ENCODE peak calls at places on chromosomes 11 and 22, in five cellular contexts. Y is tibial artery, T is neural crest cell, L is omental fat pad, Q is psoas muscle. P is an unnamed sample.

GRCh38 chr11:804599-804964 is 449 bp downstream of the PIDD1 start:
- DNase-seq in Y (no peak), T (no peak), L (no peak), Q (no peak), P (no peak)

GRCh38 chr11:34468209-34468841 is 29.6 kb downstream of the CAT start:
- DNase-seq in Y (no peak), T (no peak), L (no peak), Q (no peak), P (no peak)

GRCh38 chr11:45500457-45500856 is 165.0 kb downstream of the CHST1 start:
- DNase-seq in Y (no peak), T (peak), L (no peak), Q (no peak), P (no peak)

GRCh38 chr11:117282956-117283355 is 8.2 kb upstream of the BACE1-AS start:
- DNase-seq in Y (no peak), T (no peak), L (no peak), Q (no peak), P (no peak)

GRCh38 chr11:78147807-78148206 is 8.4 kb upstream of the ALG8 start:
- DNase-seq in Y (no peak), T (no peak), L (no peak), Q (no peak), P (no peak)

GRCh38 chr11:101436511-101437142 is 147.2 kb downstream of the TRPC6 start:
- DNase-seq in Y (no peak), T (peak), L (no peak), Q (no peak), P (no peak)

GRCh38 chr11:117814766-117815261 is 9.7 kb downstream of the FXYD2 start:
- DNase-seq in Y (no peak), T (no peak), L (no peak), Q (peak), P (peak)

GRCh38 chr22:50260801-50261614 is 475 bp downstream of the MAPK12 start:
- DNase-seq in Y (no peak), T (no peak), L (no peak), Q (no peak), P (no peak)

GRCh38 chr11:3088806-3089205 is 31.6 kb upstream of the CARS1 start:
- DNase-seq in Y (no peak), T (no peak), L (no peak), Q (no peak), P (no peak)

GRCh38 chr11:68946416-68947090 is 34.2 kb downstream of the MRGPRD start:
- DNase-seq in Y (no peak), T (no peak), L (no peak), Q (no peak), P (no peak)

GRCh38 chr22:19688301-19689290 is 25.7 kb upstream of the SEPTIN5 start:
- DNase-seq in Y (no peak), T (no peak), L (no peak), Q (no peak), P (no peak)

GRCh38 chr11:26946209-26946828 is 47.6 kb upstream of the FIBIN start:
- DNase-seq in Y (no peak), T (no peak), L (no peak), Q (no peak), P (no peak)

GRCh38 chr11:69540118-69541000 is 58.9 kb downstream of the LINC01488 start:
- DNase-seq in Y (peak), T (no peak), L (no peak), Q (peak), P (no peak)

GRCh38 chr22:30420401-30421178 is 5.0 kb upstream of the MTFP1 start:
- DNase-seq in Y (no peak), T (no peak), L (no peak), Q (no peak), P (no peak)

GRCh38 chr22:22877523-22878210 is 9.9 kb upstream of the IGLL5 start:
- DNase-seq in Y (no peak), T (peak), L (no peak), Q (peak), P (peak)

GRCh38 chr11:104000798-104001197 is 35.6 kb upstream of the DDI1 start:
- DNase-seq in Y (no peak), T (no peak), L (no peak), Q (no peak), P (no peak)

GRCh38 chr11:17765381-17766359 is 31.1 kb downstream of the KCNC1 start:
- DNase-seq in Y (no peak), T (peak), L (no peak), Q (no peak), P (no peak)

GRCh38 chr22:49112176-49112575 is 715.5 kb downstream of the BRD1 start:
- DNase-seq in Y (no peak), T (no peak), L (no peak), Q (no peak), P (no peak)

GRCh38 chr11:132158091-132158490 is 787.7 kb downstream of the NTM start:
- DNase-seq in Y (no peak), T (no peak), L (no peak), Q (no peak), P (no peak)

GRCh38 chr11:60914620-60915249 is 777 bp downstream of the TMEM109 start:
- DNase-seq in Y (no peak), T (peak), L (no peak), Q (peak), P (peak)

GRCh38 chr11:35723493-35724284 is 61.1 kb downstream of the TRIM44 start:
- DNase-seq in Y (no peak), T (no peak), L (no peak), Q (no peak), P (no peak)

GRCh38 chr11:121790435-121790834 is 325.6 kb downstream of the BLID start:
- DNase-seq in Y (no peak), T (no peak), L (no peak), Q (no peak), P (no peak)

GRCh38 chr22:49322231-49322630 is 505.4 kb downstream of the BRD1 start:
- DNase-seq in Y (no peak), T (no peak), L (no peak), Q (no peak), P (no peak)

GRCh38 chr11:31872074-31872440 is 60.9 kb upstream of the PAX6 start:
- DNase-seq in Y (no peak), T (no peak), L (no peak), Q (no peak), P (no peak)

GRCh38 chr11:125263268-125263790 is 98.8 kb downstream of the PKNOX2 start:
- DNase-seq in Y (peak), T (peak), L (no peak), Q (peak), P (no peak)

GRCh38 chr11:1455032-1455762 is 31.4 kb downstream of the MOB2 start:
- DNase-seq in Y (no peak), T (no peak), L (no peak), Q (no peak), P (no peak)

GRCh38 chr11:125886997-125887372 is 483 bp upstream of the HYLS1 start:
- DNase-seq in Y (no peak), T (no peak), L (no peak), Q (peak), P (no peak)

GRCh38 chr11:64459016-64459415 is 100.1 kb downstream of the RPS6KA4 start:
- DNase-seq in Y (peak), T (no peak), L (no peak), Q (no peak), P (no peak)

GRCh38 chr22:33757443-33758124 is 162.7 kb downstream of the LARGE1 start:
- DNase-seq in Y (no peak), T (no peak), L (no peak), Q (no peak), P (no peak)

GRCh38 chr22:31083377-31083768 is 2.3 kb downstream of the SMTN start:
- DNase-seq in Y (no peak), T (no peak), L (no peak), Q (peak), P (no peak)

GRCh38 chr11:85826096-85826855 is 15.3 kb upstream of the SYTL2 start:
- DNase-seq in Y (no peak), T (no peak), L (no peak), Q (peak), P (no peak)

GRCh38 chr22:44331881-44332714 is 19.3 kb upstream of the SHISAL1 start:
- DNase-seq in Y (no peak), T (peak), L (no peak), Q (no peak), P (no peak)

GRCh38 chr22:21952586-21953571 is at the start of gene PPM1F:
- DNase-seq in Y (peak), T (peak), L (peak), Q (peak), P (peak)

GRCh38 chr22:28711820-28712777 is 29.5 kb downstream of the CHEK2 start:
- DNase-seq in Y (no peak), T (no peak), L (no peak), Q (no peak), P (no peak)

GRCh38 chr11:63845911-63846310 is 7.0 kb downstream of the MARK2 start:
- DNase-seq in Y (no peak), T (no peak), L (no peak), Q (no peak), P (no peak)

GRCh38 chr22:22403306-22403705 is 105.2 kb downstream of the ZNF280B start:
- DNase-seq in Y (no peak), T (no peak), L (no peak), Q (no peak), P (no peak)

GRCh38 chr22:24503137-24503850 is 8.2 kb downstream of the UPB1 start:
- DNase-seq in Y (no peak), T (peak), L (peak), Q (peak), P (peak)

GRCh38 chr11:12245091-12245490 is 132.3 kb upstream of the PARVA start:
- DNase-seq in Y (no peak), T (no peak), L (no peak), Q (no peak), P (no peak)

P was measured in stimulated activated CD4-positive, alpha-beta T cell treated with anti-CD3 and anti-CD28 coated beads, Interleukin-15, amount 100 ng/mL, for 1 hour.